ENCODE peak calls at places on chromosomes 4 and X, in five cellular contexts. F is sigmoid colon, H is mucosa of descending colon, Q is A673, O is thoracic aorta. A is an unnamed sample.

GRCh38 chrX:2413969-2414368 is 86.8 kb downstream of the DHRSX start:
- DNase-seq in F (no peak), H (no peak), Q (no peak), O (no peak), A (no peak)

GRCh38 chr4:78057135-78057599 is at the start of gene FRAS1:
- DNase-seq in F (peak; percentile 68), H (peak; percentile 23), Q (peak; percentile 17), O (no peak), A (no peak)

GRCh38 chrX:134545524-134545923 is 85.6 kb downstream of the HPRT1 start:
- DNase-seq in F (no peak), H (no peak), Q (no peak), O (no peak), A (no peak)

GRCh38 chr4:39576268-39576667 is 49.0 kb upstream of the UGDH start:
- DNase-seq in F (no peak), H (no peak), Q (no peak), O (no peak), A (no peak)

GRCh38 chr4:125187221-125187620 is 127.5 kb upstream of the FAT4 start:
- DNase-seq in F (no peak), H (no peak), Q (no peak), O (no peak), A (no peak)

GRCh38 chr4:38867478-38868054 is at the start of gene FAM114A1:
- DNase-seq in F (peak; percentile 91), H (peak; percentile 89), Q (peak; percentile 63), O (peak; percentile 19), A (peak; percentile 79)

GRCh38 chr4:153345011-153345981 is 808 bp downstream of the MND1 start:
- DNase-seq in F (peak; percentile 66), H (peak; percentile 46), Q (peak; percentile 80), O (no peak), A (peak; percentile 57)

GRCh38 chr4:173119818-173120217 is 48.8 kb upstream of the GALNT7 start:
- DNase-seq in F (no peak), H (no peak), Q (no peak), O (no peak), A (no peak)

GRCh38 chr4:25837107-25837506 is 25.7 kb downstream of the SEL1L3 start:
- DNase-seq in F (no peak), H (no peak), Q (no peak), O (no peak), A (no peak)

GRCh38 chrX:112997991-112998390 is 157.4 kb upstream of the AMOT start:
- DNase-seq in F (no peak), H (no peak), Q (no peak), O (no peak), A (no peak)

GRCh38 chr4:6763330-6763851 is 19.1 kb upstream of the KIAA0232 start:
- DNase-seq in F (no peak), H (peak; percentile 53), Q (no peak), O (no peak), A (peak; percentile 91)

GRCh38 chrX:150477364-150477763 is 91.1 kb upstream of the MTM1 start:
- DNase-seq in F (no peak), H (no peak), Q (no peak), O (no peak), A (no peak)

GRCh38 chrX:12975670-12975965 is 708 bp downstream of the TMSB4X start:
- DNase-seq in F (no peak), H (peak; percentile 45), Q (no peak), O (no peak), A (no peak)
- H3K4me1 ChIP-seq in F (no peaks in the 10 kb centered on the region), H (peaks cover 2% of the 10 kb centered on the region), Q (peaks cover 4% of the 10 kb centered on the region), O (peaks cover 6% of the 10 kb centered on the region), A (peaks cover 10% of the 10 kb centered on the region)

GRCh38 chrX:71537743-71538142 is 4.8 kb downstream of the OGT start:
- DNase-seq in F (no peak), H (no peak), Q (no peak), O (no peak), A (no peak)
- H3K4me1 ChIP-seq in F (peaks cover 35% of the 10 kb centered on the region), H (peaks cover 5% of the 10 kb centered on the region), Q (peaks cover 18% of the 10 kb centered on the region), O (peaks cover 22% of the 10 kb centered on the region), A (peaks cover 17% of the 10 kb centered on the region)

GRCh38 chr4:113440366-113440765 is 321.2 kb downstream of the CAMK2D start:
- DNase-seq in F (no peak), H (no peak), Q (no peak), O (no peak), A (no peak)
- H3K4me1 ChIP-seq in F (peaks cover 37% of the 10 kb centered on the region), H (no peaks in the 10 kb centered on the region), Q (peaks cover 36% of the 10 kb centered on the region), O (peaks cover 22% of the 10 kb centered on the region), A (peaks cover 26% of the 10 kb centered on the region)

GRCh38 chrX:108105473-108105872 is 13.9 kb downstream of the ATG4A start:
- DNase-seq in F (no peak), H (no peak), Q (no peak), O (no peak), A (no peak)
- H3K4me1 ChIP-seq in F (no peaks in the 10 kb centered on the region), H (no peaks in the 10 kb centered on the region), Q (no peaks in the 10 kb centered on the region), O (no peaks in the 10 kb centered on the region), A (no peaks in the 10 kb centered on the region)

DNA sequence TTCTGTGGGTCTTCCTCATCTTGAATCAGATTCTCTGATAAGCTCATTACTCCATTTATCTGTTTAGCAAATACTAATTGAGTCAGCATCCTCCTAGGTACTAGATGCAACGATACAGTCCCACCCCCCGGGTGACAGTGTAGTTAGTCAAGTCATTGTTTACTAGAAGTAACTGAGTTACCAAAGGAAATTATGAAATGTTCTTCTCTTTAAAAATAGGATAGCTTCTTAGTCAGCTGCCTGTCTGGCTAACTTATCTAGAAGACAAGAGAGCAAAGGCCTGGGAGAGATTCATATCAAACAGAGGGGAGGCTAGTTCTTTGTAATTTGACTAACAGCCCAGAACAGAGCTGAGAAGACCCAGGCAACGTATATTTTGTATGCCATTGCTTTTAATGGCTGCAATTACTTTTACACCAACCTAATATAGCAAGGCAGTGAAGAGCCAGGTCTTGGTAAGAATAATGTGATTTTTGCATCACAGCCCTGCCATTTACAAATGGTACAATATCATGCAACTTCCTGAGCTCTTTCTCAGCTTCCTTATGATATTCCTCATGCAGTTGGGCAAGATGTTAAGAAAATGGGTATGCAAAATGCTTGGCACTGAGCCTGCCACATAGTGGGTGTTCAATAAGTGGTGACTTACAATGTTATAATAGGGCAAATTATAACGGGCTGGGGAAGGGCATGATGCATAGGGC is 149.9 kb downstream of the CHIC2 start:
- DNase-seq in F (no peak), H (no peak), Q (no peak), O (no peak), A (peak; percentile 89)
- H3K4me1 ChIP-seq in F (no peaks in the 10 kb centered on the region), H (no peaks in the 10 kb centered on the region), Q (no peaks in the 10 kb centered on the region), O (no peaks in the 10 kb centered on the region), A (peaks cover 46% of the 10 kb centered on the region)

A was measured in RWPE2.